ENCODE peak calls at places on chromosomes 1 and 21, in four cellular contexts. Q is activated CD4-positive, alpha-beta T cell treated with anti-CD3 and anti-CD28 coated beads, Interleukin-2, amount 10 ng/mL, durations not matched to agents 7 days and 5 days; R is stromal cell of bone marrow; N is tibial artery. Z is an unnamed sample.

GRCh38 chr1:18597159-18598042 is 33.2 kb upstream of the PAX7 start:
- DNase-seq in Q (peak), R (no peak), N (no peak), Z (peak)

GRCh38 chr1:248576219-248576980 is 1.8 kb upstream of the OR2T34 start:
- DNase-seq in Q (no peak), R (no peak), N (no peak), Z (no peak)

GRCh38 chr1:62676606-62677356 is 11.4 kb downstream of the DOCK7 start:
- DNase-seq in Q (no peak), R (peak), N (no peak), Z (no peak)

GRCh38 chr1:50829010-50829958 is 130.8 kb downstream of the FAF1 start:
- DNase-seq in Q (no peak), R (no peak), N (no peak), Z (no peak)

GRCh38 chr1:182787002-182787324 is 2.6 kb upstream of the NPL start:
- DNase-seq in Q (no peak), R (no peak), N (no peak), Z (no peak)

GRCh38 chr1:53062731-53063591 is 948 bp downstream of the PODN start:
- DNase-seq in Q (no peak), R (no peak), N (peak), Z (peak)

GRCh38 chr1:20720631-20721051 is 2.8 kb upstream of the KIF17 start:
- DNase-seq in Q (no peak), R (no peak), N (peak), Z (no peak)

GRCh38 chr1:42142894-42143675 is 10.1 kb upstream of the GUCA2B start:
- DNase-seq in Q (no peak), R (no peak), N (no peak), Z (peak)

GRCh38 chr1:244236721-244237120 is 185.6 kb downstream of the ZBTB18 start:
- DNase-seq in Q (no peak), R (no peak), N (no peak), Z (no peak)

GRCh38 chr1:39453603-39454002 is 37.8 kb upstream of the BMP8A start:
- DNase-seq in Q (no peak), R (peak), N (peak), Z (peak)

GRCh38 chr21:19712441-19712840 is 1285.8 kb upstream of the NCAM2 start:
- DNase-seq in Q (no peak), R (no peak), N (no peak), Z (no peak)

GRCh38 chr1:157751283-157751682 is 25.6 kb downstream of the FCRL2 start:
- DNase-seq in Q (no peak), R (no peak), N (no peak), Z (no peak)

GRCh38 chr1:41215623-41216022 is 26.5 kb downstream of the SCMH1 start:
- DNase-seq in Q (no peak), R (no peak), N (no peak), Z (no peak)

GRCh38 chr1:153795934-153796785 is 21.0 kb downstream of the SLC27A3 start:
- DNase-seq in Q (peak), R (no peak), N (peak), Z (no peak)

GRCh38 chr1:147225193-147225730 is at the start of gene FMO5:
- DNase-seq in Q (peak), R (peak), N (peak), Z (peak)

GRCh38 chr1:29395724-29396437 is 159.6 kb downstream of the PTPRU start:
- DNase-seq in Q (no peak), R (no peak), N (no peak), Z (peak)

GRCh38 chr1:223198628-223198965 is 55.5 kb upstream of the TLR5 start:
- DNase-seq in Q (no peak), R (no peak), N (no peak), Z (no peak)

GRCh38 chr1:26318338-26319064 is 743 bp downstream of the CD52 start:
- DNase-seq in Q (peak), R (no peak), N (no peak), Z (peak)

GRCh38 chr1:46401964-46402626 is 8.0 kb downstream of the FAAH start:
- DNase-seq in Q (no peak), R (peak), N (peak), Z (peak)

GRCh38 chr1:42386051-42386450 is 5.5 kb downstream of the RIMKLA start:
- DNase-seq in Q (no peak), R (no peak), N (no peak), Z (no peak)

GRCh38 chr1:243508303-243508713 is 252.5 kb downstream of the SDCCAG8 start:
- DNase-seq in Q (peak), R (no peak), N (no peak), Z (no peak)

Z was measured in right atrium auricular region.